ENCODE peak calls at places on chromosomes 12 and 14, in five cellular contexts. O is K562, L is esophagus squamous epithelium, T is tibial artery, R is coronary artery. B is an unnamed sample.

GRCh38 chr12:57096099-57096572 is 7.2 kb downstream of the NAB2 start:
- DNase-seq in O (peak; percentile 19), L (no peak), T (no peak), R (no peak), B (peak; percentile 82)

GRCh38 chr14:91872517-91873470 is 5.5 kb upstream of the TC2N start:
- DNase-seq in O (no peak), L (no peak), T (peak; percentile 96), R (peak; percentile 93), B (no peak)

GRCh38 chr12:47307680-47308399 is 228.1 kb upstream of the AMIGO2 start:
- DNase-seq in O (peak; percentile 23), L (no peak), T (peak; percentile 70), R (no peak), B (peak; percentile 18)

GRCh38 chr14:50892255-50892654 is 20.4 kb downstream of the ABHD12B start:
- DNase-seq in O (no peak), L (no peak), T (no peak), R (no peak), B (peak; percentile 17)

GRCh38 chr12:79848321-79848720 is 86.6 kb downstream of the PPP1R12A start:
- DNase-seq in O (no peak), L (no peak), T (no peak), R (no peak), B (no peak)

GRCh38 chr12:91287753-91288152 is 105.1 kb upstream of the DCN start:
- DNase-seq in O (no peak), L (no peak), T (no peak), R (no peak), B (no peak)

GRCh38 chr12:53207042-53207441 is at the start of gene ITGB7:
- DNase-seq in O (peak; percentile 69), L (no peak), T (peak; percentile 63), R (no peak), B (no peak)

GRCh38 chr14:81727243-81727642 is 193.6 kb upstream of the SEL1L start:
- DNase-seq in O (no peak), L (no peak), T (no peak), R (no peak), B (no peak)

GRCh38 chr12:111063296-111064026 is 143.1 kb upstream of the MYL2 start:
- DNase-seq in O (no peak), L (no peak), T (no peak), R (no peak), B (no peak)

GRCh38 chr12:91985002-91985767 is 160.5 kb downstream of the BTG1 start:
- DNase-seq in O (no peak), L (no peak), T (no peak), R (no peak), B (no peak)

GRCh38 chr12:15608931-15609330 is 180.3 kb downstream of the EPS8 start:
- DNase-seq in O (no peak), L (no peak), T (no peak), R (no peak), B (no peak)

GRCh38 chr12:64457466-64457865 is 5.5 kb downstream of the TBK1 start:
- DNase-seq in O (no peak), L (no peak), T (no peak), R (no peak), B (no peak)

GRCh38 chr12:49138587-49138986 is 7.4 kb upstream of the TUBA1B start:
- DNase-seq in O (peak; percentile 32), L (no peak), T (no peak), R (no peak), B (no peak)

GRCh38 chr12:12018454-12018853 is 52.3 kb upstream of the BCL2L14 start:
- DNase-seq in O (no peak), L (no peak), T (no peak), R (no peak), B (no peak)

GRCh38 chr12:71425568-71425967 is 14.0 kb upstream of the LGR5 start:
- DNase-seq in O (no peak), L (no peak), T (no peak), R (no peak), B (no peak)

GRCh38 chr14:105167303-105168092 is 1.1 kb downstream of the JAG2 start:
- DNase-seq in O (peak; percentile 75), L (no peak), T (no peak), R (no peak), B (peak; percentile 57)

GRCh38 chr14:101721951-101722661 is 39.4 kb upstream of the PPP2R5C start:
- DNase-seq in O (no peak), L (no peak), T (no peak), R (peak; percentile 73), B (no peak)

GRCh38 chr12:32148372-32148771 is 41.7 kb downstream of the BICD1 start:
- DNase-seq in O (no peak), L (no peak), T (no peak), R (no peak), B (no peak)

GRCh38 chr12:95548056-95548538 is 3.2 kb downstream of the USP44 start:
- DNase-seq in O (peak; percentile 15), L (no peak), T (no peak), R (peak; percentile 76), B (peak; percentile 66)

GRCh38 chr12:24360907-24361306 is 411.4 kb upstream of the SOX5 start:
- DNase-seq in O (no peak), L (no peak), T (no peak), R (no peak), B (no peak)

GRCh38 chr12:111175404-111175803 is 193.5 kb downstream of the PHETA1 start:
- DNase-seq in O (no peak), L (no peak), T (no peak), R (no peak), B (no peak)

GRCh38 chr12:59808317-59808910 is 212.6 kb downstream of the SLC16A7 start:
- DNase-seq in O (peak; percentile 22), L (no peak), T (no peak), R (no peak), B (no peak)

GRCh38 chr12:123263196-123263817 is 8.3 kb downstream of the CDK2AP1 start:
- DNase-seq in O (no peak), L (no peak), T (no peak), R (no peak), B (no peak)

GRCh38 chr12:106205208-106206069 is 42.4 kb downstream of the CKAP4 start:
- DNase-seq in O (no peak), L (no peak), T (no peak), R (no peak), B (peak; percentile 33)

GRCh38 chr12:68959457-68960161 is 26.6 kb upstream of the CPM start:
- DNase-seq in O (no peak), L (no peak), T (no peak), R (no peak), B (no peak)

GRCh38 chr12:46451276-46452021 is 78.9 kb upstream of the SLC38A2 start:
- DNase-seq in O (no peak), L (no peak), T (no peak), R (no peak), B (no peak)

GRCh38 chr12:116319851-116320621 is 42.5 kb upstream of the MED13L start:
- DNase-seq in O (no peak), L (no peak), T (peak; percentile 88), R (peak; percentile 88), B (no peak)

GRCh38 chr12:40146800-40147797 is 41.2 kb upstream of the SLC2A13 start:
- DNase-seq in O (no peak), L (no peak), T (no peak), R (peak; percentile 74), B (no peak)

GRCh38 chr14:95514131-95515079 is 2.0 kb downstream of the SYNE3 start:
- DNase-seq in O (no peak), L (no peak), T (no peak), R (peak; percentile 72), B (no peak)

GRCh38 chr12:26817183-26817591 is 15.8 kb downstream of the ITPR2 start:
- DNase-seq in O (no peak), L (no peak), T (no peak), R (no peak), B (no peak)

GRCh38 chr14:32428149-32428548 is 99.1 kb downstream of the AKAP6 start:
- DNase-seq in O (no peak), L (no peak), T (no peak), R (no peak), B (no peak)

GRCh38 chr14:32432813-32433538 is 103.9 kb downstream of the AKAP6 start:
- DNase-seq in O (no peak), L (no peak), T (peak; percentile 64), R (peak; percentile 75), B (no peak)

GRCh38 chr14:32428875-32429274 is 99.8 kb downstream of the AKAP6 start:
- DNase-seq in O (no peak), L (no peak), T (no peak), R (no peak), B (peak; percentile 19)

GRCh38 chr14:32426596-32427408 is 97.7 kb downstream of the AKAP6 start:
- DNase-seq in O (no peak), L (no peak), T (no peak), R (no peak), B (peak; percentile 64)

GRCh38 chr14:32430326-32430725 is 101.2 kb downstream of the AKAP6 start:
- DNase-seq in O (no peak), L (no peak), T (no peak), R (no peak), B (no peak)
- H3K27ac ChIP-seq in O (no peak overlapping the region), L (peak overlapping the region; percentile 44), T (no peak overlapping the region), R (no peak overlapping the region), B (no peak overlapping the region)

GRCh38 chr12:126704609-126705008 is 1562.4 kb upstream of the TMEM132C start:
- DNase-seq in O (no peak), L (no peak), T (no peak), R (no peak), B (no peak)
- TF ChIP-seq CTCF in O (peak; percentile 27), L (no peak), T (no peak), R (no peak), B (peak; percentile 32)

DNA sequence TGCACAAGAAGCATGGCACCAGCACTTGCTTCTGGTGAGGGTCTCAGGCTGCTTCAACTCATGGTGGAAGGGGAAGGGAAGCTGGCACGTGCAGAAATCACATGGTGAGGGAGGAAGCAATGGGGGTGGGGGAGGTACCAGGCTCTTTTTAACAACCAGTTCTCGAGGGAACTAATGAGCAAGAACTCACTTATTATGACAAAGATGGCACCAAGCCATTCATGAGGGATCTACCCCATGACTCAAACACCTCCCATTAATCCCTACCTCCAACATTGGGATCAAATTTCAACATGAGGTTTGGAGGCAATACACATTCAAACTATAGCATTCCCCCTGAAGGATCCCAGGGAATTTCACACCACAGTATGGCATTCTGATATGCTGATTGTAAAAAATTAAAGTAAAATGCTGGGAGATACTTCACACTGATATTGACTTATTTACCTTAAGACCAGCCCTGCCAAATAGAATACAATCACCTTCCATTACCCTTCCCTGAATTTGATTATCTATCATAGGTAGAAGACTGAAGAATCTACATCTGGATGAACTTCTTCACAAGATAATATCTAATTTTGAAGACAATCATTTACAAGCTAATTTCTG is 201.7 kb upstream of the PLXNC1 start:
- DNase-seq in O (no peak), L (no peak), T (no peak), R (no peak), B (no peak)
- H3K27ac ChIP-seq in O (no peak overlapping the region), L (no peak overlapping the region), T (no peak overlapping the region), R (no peak overlapping the region), B (no peak overlapping the region)

GRCh38 chr12:13945236-13945635 is 36.2 kb downstream of the GRIN2B start:
- DNase-seq in O (no peak), L (no peak), T (no peak), R (no peak), B (no peak)

GRCh38 chr12:13940466-13940865 is 40.9 kb downstream of the GRIN2B start:
- DNase-seq in O (no peak), L (no peak), T (no peak), R (no peak), B (no peak)

GRCh38 chr12:13942826-13943225 is 38.6 kb downstream of the GRIN2B start:
- DNase-seq in O (no peak), L (no peak), T (no peak), R (no peak), B (no peak)

GRCh38 chr12:13937735-13938134 is 43.7 kb downstream of the GRIN2B start:
- DNase-seq in O (no peak), L (no peak), T (no peak), R (no peak), B (no peak)

GRCh38 chr12:13941258-13942249 is 39.8 kb downstream of the GRIN2B start:
- DNase-seq in O (peak; percentile 8), L (no peak), T (no peak), R (no peak), B (peak; percentile 70)
- TF ChIP-seq CTCF in O (peak; percentile 33), L (peak; percentile 39), T (no peak), R (no peak), B (peak; percentile 64)

B was measured in WERI-Rb-1.